ENCODE peak calls at places on chromosomes 6 and 20, in four cellular contexts. One of them, this sample, is unnamed.

GRCh38 chr6:68559716-68560115 is 75.4 kb upstream of the ADGRB3 start:
- DNase-seq in SK-N-SH: no peak
- DNase-seq in K562: peak
- DNase-seq in WTC11: no peak
- DNase-seq in this sample: no peak

GRCh38 chr20:36352843-36353553 is 46.9 kb downstream of the DLGAP4 start:
- DNase-seq in SK-N-SH: no peak
- DNase-seq in WTC11: no peak
- DNase-seq in K562: no peak
- DNase-seq in this sample: no peak

GRCh38 chr6:90008908-90009501 is 114.7 kb downstream of the GJA10 start:
- DNase-seq in SK-N-SH: no peak
- DNase-seq in K562: no peak
- DNase-seq in WTC11: no peak
- DNase-seq in this sample: no peak

GRCh38 chr20:48064929-48065328 is 279.6 kb upstream of the SULF2 start:
- DNase-seq in K562: no peak
- DNase-seq in WTC11: no peak
- DNase-seq in SK-N-SH: no peak
- DNase-seq in this sample: no peak

GRCh38 chr6:33248643-33248931 is 23.1 kb downstream of the VPS52 start:
- DNase-seq in WTC11: no peak
- DNase-seq in SK-N-SH: no peak
- DNase-seq in K562: no peak
- DNase-seq in this sample: no peak

GRCh38 chr6:111971181-111971829 is 82.6 kb upstream of the CCN6 start:
- DNase-seq in SK-N-SH: no peak
- DNase-seq in K562: no peak
- DNase-seq in WTC11: no peak
- DNase-seq in this sample: no peak

GRCh38 chr6:21953831-21954801 is 342.7 kb downstream of the PRL start:
- DNase-seq in K562: peak
- DNase-seq in WTC11: peak
- DNase-seq in SK-N-SH: peak
- DNase-seq in this sample: no peak

GRCh38 chr6:18289283-18289682 is 25.0 kb upstream of the DEK start:
- DNase-seq in SK-N-SH: no peak
- DNase-seq in WTC11: no peak
- DNase-seq in K562: no peak
- DNase-seq in this sample: no peak

GRCh38 chr6:154289818-154290508 is 66.6 kb downstream of the IPCEF1 start:
- DNase-seq in K562: no peak
- DNase-seq in SK-N-SH: no peak
- DNase-seq in WTC11: no peak
- DNase-seq in this sample: no peak

GRCh38 chr6:118506071-118506638 is 41.9 kb upstream of the PLN start:
- DNase-seq in SK-N-SH: no peak
- DNase-seq in K562: peak
- DNase-seq in WTC11: no peak
- DNase-seq in this sample: no peak

GRCh38 chr20:1669304-1669703 is 11.7 kb upstream of the SIRPG start:
- DNase-seq in K562: no peak
- DNase-seq in SK-N-SH: no peak
- DNase-seq in WTC11: no peak
- DNase-seq in this sample: no peak

GRCh38 chr20:47456041-47456537 is 45.6 kb upstream of the NCOA3 start:
- DNase-seq in K562: no peak
- DNase-seq in SK-N-SH: no peak
- DNase-seq in WTC11: no peak
- DNase-seq in this sample: no peak

GRCh38 chr20:588476-588875 is 21.6 kb downstream of the TCF15 start:
- DNase-seq in SK-N-SH: no peak
- DNase-seq in K562: no peak
- DNase-seq in WTC11: no peak
- DNase-seq in this sample: no peak

GRCh38 chr6:125169058-125169457 is 15.5 kb downstream of the TPD52L1 start:
- DNase-seq in WTC11: no peak
- DNase-seq in K562: no peak
- DNase-seq in SK-N-SH: no peak
- DNase-seq in this sample: no peak

GRCh38 chr6:137099689-137100398 is 55.1 kb upstream of the IL20RA start:
- DNase-seq in K562: no peak
- DNase-seq in WTC11: no peak
- DNase-seq in SK-N-SH: no peak
- DNase-seq in this sample: no peak

GRCh38 chr6:165895421-165896165 is 232.6 kb upstream of the PDE10A start:
- DNase-seq in WTC11: no peak
- DNase-seq in SK-N-SH: no peak
- DNase-seq in K562: no peak
- DNase-seq in this sample: no peak
- TF ChIP-seq USF1 in WTC11: no peak
- TF ChIP-seq USF1 in SK-N-SH: no peak
- TF ChIP-seq USF1 in K562: no peak
- TF ChIP-seq USF1 in this sample: no peak

GRCh38 chr6:134047673-134048072 is 4.8 kb downstream of the SLC2A12 start:
- DNase-seq in WTC11: no peak
- DNase-seq in SK-N-SH: no peak
- DNase-seq in K562: no peak
- DNase-seq in this sample: no peak
- TF ChIP-seq USF1 in WTC11: no peak
- TF ChIP-seq USF1 in SK-N-SH: no peak
- TF ChIP-seq USF1 in K562: no peak
- TF ChIP-seq USF1 in this sample: no peak

GRCh38 chr6:37763413-37763812 is 56.1 kb upstream of the ZFAND3 start:
- DNase-seq in WTC11: no peak
- DNase-seq in SK-N-SH: no peak
- DNase-seq in K562: no peak
- DNase-seq in this sample: no peak
- TF ChIP-seq USF1 in WTC11: no peak
- TF ChIP-seq USF1 in SK-N-SH: no peak
- TF ChIP-seq USF1 in K562: no peak
- TF ChIP-seq USF1 in this sample: no peak

GRCh38 chr6:169224185-169224695 is 29.4 kb downstream of the THBS2 start:
- DNase-seq in WTC11: no peak
- DNase-seq in K562: peak
- DNase-seq in SK-N-SH: no peak
- DNase-seq in this sample: no peak
- TF ChIP-seq USF1 in WTC11: no peak
- TF ChIP-seq USF1 in K562: no peak
- TF ChIP-seq USF1 in SK-N-SH: no peak
- TF ChIP-seq USF1 in this sample: no peak

DNA sequence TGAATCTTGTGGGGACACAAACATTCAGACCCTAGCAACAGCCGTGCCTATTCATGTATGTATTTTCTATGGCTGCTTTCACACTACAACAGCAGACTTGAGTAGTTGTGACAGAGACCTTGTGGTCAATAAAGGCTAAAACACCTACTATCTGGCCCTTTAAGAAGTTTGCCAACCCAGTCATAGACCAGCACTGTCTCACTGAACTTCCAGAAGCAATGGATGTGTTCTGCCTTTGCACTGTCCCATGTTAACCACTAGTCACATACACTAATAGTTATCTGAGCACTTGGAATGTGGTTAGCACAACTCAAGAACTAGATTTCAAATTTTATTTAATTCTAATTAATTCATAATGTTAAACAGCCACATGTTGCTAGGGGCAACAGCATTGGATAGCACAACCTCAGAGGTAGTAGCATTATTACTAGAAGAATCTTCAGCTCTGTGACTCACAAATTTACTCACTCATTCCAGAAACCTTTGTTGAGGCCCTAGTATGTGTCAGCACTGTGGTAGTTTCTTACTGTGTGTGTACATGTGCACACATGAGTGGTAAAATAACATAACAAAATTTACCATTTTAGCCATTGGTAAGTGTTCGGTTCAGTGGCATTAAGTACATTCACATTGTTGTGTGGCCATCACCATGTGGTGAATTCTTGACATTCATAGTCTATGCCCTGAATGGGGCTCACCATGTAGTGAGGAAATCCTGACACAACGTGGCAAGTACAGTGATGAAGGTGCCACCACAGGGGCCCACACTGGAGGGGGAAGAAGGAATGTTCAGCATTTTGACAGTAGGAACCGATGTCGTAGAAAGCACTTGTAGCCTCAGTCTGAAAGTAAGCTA is 107.3 kb downstream of the CEP57L1 start:
- DNase-seq in WTC11: no peak
- DNase-seq in K562: no peak
- DNase-seq in SK-N-SH: no peak
- DNase-seq in this sample: no peak
- TF ChIP-seq USF1 in WTC11: no peak
- TF ChIP-seq USF1 in K562: no peak
- TF ChIP-seq USF1 in SK-N-SH: no peak
- TF ChIP-seq USF1 in this sample: no peak

GRCh38 chr6:163128324-163128723 is 286.2 kb upstream of the QKI start:
- DNase-seq in SK-N-SH: peak
- DNase-seq in WTC11: no peak
- DNase-seq in K562: no peak
- DNase-seq in this sample: no peak
- TF ChIP-seq USF1 in SK-N-SH: no peak
- TF ChIP-seq USF1 in WTC11: no peak
- TF ChIP-seq USF1 in K562: no peak
- TF ChIP-seq USF1 in this sample: no peak

GRCh38 chr20:24739751-24740150 is 209.3 kb upstream of the CST7 start:
- DNase-seq in WTC11: no peak
- DNase-seq in K562: no peak
- DNase-seq in SK-N-SH: no peak
- DNase-seq in this sample: no peak
- TF ChIP-seq USF1 in WTC11: no peak
- TF ChIP-seq USF1 in K562: no peak
- TF ChIP-seq USF1 in SK-N-SH: no peak
- TF ChIP-seq USF1 in this sample: no peak

GRCh38 chr6:170128346-170128745 is 162.5 kb downstream of the DLL1 start:
- DNase-seq in WTC11: no peak
- DNase-seq in K562: no peak
- DNase-seq in SK-N-SH: no peak
- DNase-seq in this sample: no peak
- TF ChIP-seq USF1 in WTC11: no peak
- TF ChIP-seq USF1 in K562: no peak
- TF ChIP-seq USF1 in SK-N-SH: no peak
- TF ChIP-seq USF1 in this sample: no peak

This sample was measured in GM12878.